ENCODE peak calls at places on chromosomes 4 and X, in ten cellular contexts. One of them, this sample, is unnamed. For H3K27me3, the result is how much of the 10 kb centered on the place peaks cover.

GRCh38 chr4:141587897-141588296 is 48.5 kb upstream of the IL15 start:
- DNase-seq in GM23338: no peak
- DNase-seq in left ventricle myocardium inferior: no peak
- DNase-seq in IMR-90: peak
- DNase-seq in heart left ventricle: no peak
- DNase-seq in right lobe of liver: no peak
- DNase-seq in sigmoid colon: no peak
- DNase-seq in AG04450: no peak
- DNase-seq in psoas muscle: no peak
- DNase-seq in SK-N-SH: no peak
- DNase-seq in this sample: no peak

GRCh38 chr4:152591361-152591760 is 55.5 kb upstream of the FBXW7 start:
- DNase-seq in GM23338: peak
- DNase-seq in left ventricle myocardium inferior: peak
- DNase-seq in IMR-90: peak
- DNase-seq in heart left ventricle: peak
- DNase-seq in right lobe of liver: no peak
- DNase-seq in sigmoid colon: peak
- DNase-seq in AG04450: no peak
- DNase-seq in psoas muscle: peak
- DNase-seq in SK-N-SH: no peak
- DNase-seq in this sample: peak

GRCh38 chrX:2495595-2495994 is 5.2 kb downstream of the DHRSX start:
- DNase-seq in GM23338: peak
- DNase-seq in left ventricle myocardium inferior: no peak
- DNase-seq in IMR-90: no peak
- DNase-seq in heart left ventricle: no peak
- DNase-seq in right lobe of liver: peak
- DNase-seq in sigmoid colon: peak
- DNase-seq in AG04450: no peak
- DNase-seq in psoas muscle: no peak
- DNase-seq in SK-N-SH: no peak
- DNase-seq in this sample: peak

GRCh38 chr4:13985824-13986223 is 358.3 kb upstream of the BOD1L1 start:
- DNase-seq in GM23338: no peak
- DNase-seq in left ventricle myocardium inferior: no peak
- DNase-seq in IMR-90: peak
- DNase-seq in heart left ventricle: no peak
- DNase-seq in right lobe of liver: no peak
- DNase-seq in sigmoid colon: no peak
- DNase-seq in AG04450: no peak
- DNase-seq in psoas muscle: no peak
- DNase-seq in SK-N-SH: no peak
- DNase-seq in this sample: no peak

GRCh38 chr4:5890063-5890727 is 2.7 kb downstream of the CRMP1 start:
- DNase-seq in GM23338: peak
- DNase-seq in left ventricle myocardium inferior: no peak
- DNase-seq in IMR-90: peak
- DNase-seq in heart left ventricle: no peak
- DNase-seq in right lobe of liver: no peak
- DNase-seq in sigmoid colon: no peak
- DNase-seq in AG04450: no peak
- DNase-seq in psoas muscle: no peak
- DNase-seq in SK-N-SH: peak
- DNase-seq in this sample: no peak

GRCh38 chr4:152776352-152776751 is 3.2 kb downstream of the TIGD4 start:
- DNase-seq in GM23338: no peak
- DNase-seq in left ventricle myocardium inferior: no peak
- DNase-seq in IMR-90: peak
- DNase-seq in heart left ventricle: no peak
- DNase-seq in right lobe of liver: no peak
- DNase-seq in sigmoid colon: no peak
- DNase-seq in AG04450: no peak
- DNase-seq in psoas muscle: no peak
- DNase-seq in SK-N-SH: no peak
- DNase-seq in this sample: no peak

GRCh38 chrX:131792789-131793462 is 230.2 kb upstream of the STK26 start:
- DNase-seq in GM23338: no peak
- DNase-seq in left ventricle myocardium inferior: no peak
- DNase-seq in IMR-90: peak
- DNase-seq in heart left ventricle: peak
- DNase-seq in right lobe of liver: peak
- DNase-seq in sigmoid colon: peak
- DNase-seq in AG04450: no peak
- DNase-seq in psoas muscle: peak
- DNase-seq in SK-N-SH: peak
- DNase-seq in this sample: no peak

GRCh38 chrX:141619336-141619735 is 29.8 kb downstream of the SPANXA2 start:
- DNase-seq in GM23338: no peak
- DNase-seq in left ventricle myocardium inferior: no peak
- DNase-seq in IMR-90: peak
- DNase-seq in heart left ventricle: no peak
- DNase-seq in right lobe of liver: no peak
- DNase-seq in sigmoid colon: no peak
- DNase-seq in AG04450: no peak
- DNase-seq in psoas muscle: no peak
- DNase-seq in SK-N-SH: no peak
- DNase-seq in this sample: no peak

GRCh38 chr4:112183252-112183651 is 38.0 kb downstream of the FAM241A start:
- DNase-seq in GM23338: no peak
- DNase-seq in left ventricle myocardium inferior: no peak
- DNase-seq in IMR-90: peak
- DNase-seq in heart left ventricle: no peak
- DNase-seq in right lobe of liver: no peak
- DNase-seq in sigmoid colon: no peak
- DNase-seq in AG04450: no peak
- DNase-seq in psoas muscle: no peak
- DNase-seq in SK-N-SH: no peak
- DNase-seq in this sample: no peak

GRCh38 chr4:66927937-66928336 is 617.4 kb downstream of the CENPC start:
- DNase-seq in GM23338: no peak
- DNase-seq in left ventricle myocardium inferior: no peak
- DNase-seq in IMR-90: no peak
- DNase-seq in heart left ventricle: no peak
- DNase-seq in right lobe of liver: no peak
- DNase-seq in sigmoid colon: no peak
- DNase-seq in AG04450: no peak
- DNase-seq in psoas muscle: no peak
- DNase-seq in SK-N-SH: no peak
- DNase-seq in this sample: no peak

GRCh38 chr4:2402941-2403340 is 15.5 kb downstream of the ZFYVE28 start:
- DNase-seq in GM23338: no peak
- DNase-seq in left ventricle myocardium inferior: no peak
- DNase-seq in IMR-90: no peak
- DNase-seq in heart left ventricle: no peak
- DNase-seq in right lobe of liver: no peak
- DNase-seq in sigmoid colon: no peak
- DNase-seq in AG04450: no peak
- DNase-seq in psoas muscle: no peak
- DNase-seq in SK-N-SH: no peak
- DNase-seq in this sample: no peak

GRCh38 chr4:89823416-89823815 is 13.5 kb downstream of the SNCA start:
- DNase-seq in GM23338: no peak
- DNase-seq in left ventricle myocardium inferior: no peak
- DNase-seq in IMR-90: peak
- DNase-seq in heart left ventricle: no peak
- DNase-seq in right lobe of liver: no peak
- DNase-seq in sigmoid colon: no peak
- DNase-seq in AG04450: no peak
- DNase-seq in psoas muscle: no peak
- DNase-seq in SK-N-SH: no peak
- DNase-seq in this sample: no peak

GRCh38 chr4:42148453-42148852 is 4.0 kb downstream of the BEND4 start:
- DNase-seq in GM23338: no peak
- DNase-seq in left ventricle myocardium inferior: no peak
- DNase-seq in IMR-90: no peak
- DNase-seq in heart left ventricle: no peak
- DNase-seq in right lobe of liver: no peak
- DNase-seq in sigmoid colon: no peak
- DNase-seq in AG04450: no peak
- DNase-seq in psoas muscle: no peak
- DNase-seq in SK-N-SH: peak
- DNase-seq in this sample: no peak
- H3K27me3 ChIP-seq in GM23338: under half
- H3K27me3 ChIP-seq in left ventricle myocardium inferior: half or more
- H3K27me3 ChIP-seq in IMR-90: under half
- H3K27me3 ChIP-seq in heart left ventricle: half or more
- H3K27me3 ChIP-seq in right lobe of liver: under half
- H3K27me3 ChIP-seq in sigmoid colon: under half
- H3K27me3 ChIP-seq in AG04450: under half
- H3K27me3 ChIP-seq in psoas muscle: under half
- H3K27me3 ChIP-seq in SK-N-SH: under half
- H3K27me3 ChIP-seq in this sample: half or more

GRCh38 chr4:104353481-104353880 is 141.2 kb downstream of the CXXC4 start:
- DNase-seq in GM23338: no peak
- DNase-seq in left ventricle myocardium inferior: no peak
- DNase-seq in IMR-90: no peak
- DNase-seq in heart left ventricle: no peak
- DNase-seq in right lobe of liver: no peak
- DNase-seq in sigmoid colon: no peak
- DNase-seq in AG04450: no peak
- DNase-seq in psoas muscle: no peak
- DNase-seq in SK-N-SH: no peak
- DNase-seq in this sample: no peak

GRCh38 chr4:104351696-104352095 is 143.0 kb downstream of the CXXC4 start:
- DNase-seq in GM23338: no peak
- DNase-seq in left ventricle myocardium inferior: no peak
- DNase-seq in IMR-90: no peak
- DNase-seq in heart left ventricle: no peak
- DNase-seq in right lobe of liver: no peak
- DNase-seq in sigmoid colon: no peak
- DNase-seq in AG04450: no peak
- DNase-seq in psoas muscle: no peak
- DNase-seq in SK-N-SH: no peak
- DNase-seq in this sample: no peak

GRCh38 chr4:104352211-104352610 is 142.5 kb downstream of the CXXC4 start:
- DNase-seq in GM23338: peak
- DNase-seq in left ventricle myocardium inferior: no peak
- DNase-seq in IMR-90: no peak
- DNase-seq in heart left ventricle: no peak
- DNase-seq in right lobe of liver: no peak
- DNase-seq in sigmoid colon: no peak
- DNase-seq in AG04450: no peak
- DNase-seq in psoas muscle: no peak
- DNase-seq in SK-N-SH: no peak
- DNase-seq in this sample: no peak
- TF ChIP-seq CTCF in GM23338: peak
- TF ChIP-seq CTCF in left ventricle myocardium inferior: no peak
- TF ChIP-seq CTCF in IMR-90: no peak
- TF ChIP-seq CTCF in heart left ventricle: no peak
- TF ChIP-seq CTCF in right lobe of liver: peak
- TF ChIP-seq CTCF in sigmoid colon: no peak
- TF ChIP-seq CTCF in AG04450: no peak
- TF ChIP-seq CTCF in psoas muscle: no peak
- TF ChIP-seq CTCF in SK-N-SH: peak
- TF ChIP-seq CTCF in this sample: no peak

DNA sequence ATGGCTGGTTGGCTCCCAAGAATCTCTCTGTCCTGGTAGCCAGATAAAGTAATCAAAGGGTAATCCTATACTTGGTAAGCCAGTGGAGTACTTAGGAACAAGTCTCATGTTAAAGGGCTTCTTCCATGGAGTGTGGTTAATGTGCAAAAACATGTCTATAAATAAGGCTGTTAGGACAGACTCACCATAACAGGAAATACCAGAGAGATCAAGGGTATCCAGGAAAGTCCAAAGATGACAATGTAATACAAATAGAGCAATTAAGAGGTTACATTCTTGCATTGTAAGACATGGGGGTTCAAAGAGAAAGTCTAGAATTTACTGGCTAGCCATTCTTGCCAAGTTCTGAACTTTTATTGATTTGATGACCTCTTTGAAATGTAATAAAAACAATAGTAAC is 61.9 kb upstream of the ZCCHC13 start:
- DNase-seq in GM23338: no peak
- DNase-seq in left ventricle myocardium inferior: no peak
- DNase-seq in IMR-90: peak
- DNase-seq in heart left ventricle: no peak
- DNase-seq in right lobe of liver: no peak
- DNase-seq in sigmoid colon: no peak
- DNase-seq in AG04450: peak
- DNase-seq in psoas muscle: no peak
- DNase-seq in SK-N-SH: no peak
- DNase-seq in this sample: no peak
- H3K27me3 ChIP-seq in GM23338: under half
- H3K27me3 ChIP-seq in left ventricle myocardium inferior: under half
- H3K27me3 ChIP-seq in IMR-90: under half
- H3K27me3 ChIP-seq in heart left ventricle: under half
- H3K27me3 ChIP-seq in right lobe of liver: under half
- H3K27me3 ChIP-seq in sigmoid colon: under half
- H3K27me3 ChIP-seq in AG04450: under half
- H3K27me3 ChIP-seq in psoas muscle: under half
- H3K27me3 ChIP-seq in SK-N-SH: under half
- H3K27me3 ChIP-seq in this sample: under half

GRCh38 chr4:159446266-159446976 is 343.5 kb downstream of the RAPGEF2 start:
- DNase-seq in GM23338: peak
- DNase-seq in left ventricle myocardium inferior: no peak
- DNase-seq in IMR-90: peak
- DNase-seq in heart left ventricle: peak
- DNase-seq in right lobe of liver: no peak
- DNase-seq in sigmoid colon: no peak
- DNase-seq in AG04450: peak
- DNase-seq in psoas muscle: no peak
- DNase-seq in SK-N-SH: peak
- DNase-seq in this sample: no peak

GRCh38 chr4:159445671-159446070 is 342.8 kb downstream of the RAPGEF2 start:
- DNase-seq in GM23338: no peak
- DNase-seq in left ventricle myocardium inferior: no peak
- DNase-seq in IMR-90: no peak
- DNase-seq in heart left ventricle: no peak
- DNase-seq in right lobe of liver: no peak
- DNase-seq in sigmoid colon: no peak
- DNase-seq in AG04450: no peak
- DNase-seq in psoas muscle: no peak
- DNase-seq in SK-N-SH: no peak
- DNase-seq in this sample: no peak

GRCh38 chr4:159443975-159444374 is 341.1 kb downstream of the RAPGEF2 start:
- DNase-seq in GM23338: no peak
- DNase-seq in left ventricle myocardium inferior: no peak
- DNase-seq in IMR-90: peak
- DNase-seq in heart left ventricle: no peak
- DNase-seq in right lobe of liver: no peak
- DNase-seq in sigmoid colon: no peak
- DNase-seq in AG04450: peak
- DNase-seq in psoas muscle: no peak
- DNase-seq in SK-N-SH: no peak
- DNase-seq in this sample: no peak

GRCh38 chr4:159447296-159447695 is 344.4 kb downstream of the RAPGEF2 start:
- DNase-seq in GM23338: no peak
- DNase-seq in left ventricle myocardium inferior: no peak
- DNase-seq in IMR-90: no peak
- DNase-seq in heart left ventricle: no peak
- DNase-seq in right lobe of liver: no peak
- DNase-seq in sigmoid colon: no peak
- DNase-seq in AG04450: no peak
- DNase-seq in psoas muscle: no peak
- DNase-seq in SK-N-SH: no peak
- DNase-seq in this sample: no peak

DNA sequence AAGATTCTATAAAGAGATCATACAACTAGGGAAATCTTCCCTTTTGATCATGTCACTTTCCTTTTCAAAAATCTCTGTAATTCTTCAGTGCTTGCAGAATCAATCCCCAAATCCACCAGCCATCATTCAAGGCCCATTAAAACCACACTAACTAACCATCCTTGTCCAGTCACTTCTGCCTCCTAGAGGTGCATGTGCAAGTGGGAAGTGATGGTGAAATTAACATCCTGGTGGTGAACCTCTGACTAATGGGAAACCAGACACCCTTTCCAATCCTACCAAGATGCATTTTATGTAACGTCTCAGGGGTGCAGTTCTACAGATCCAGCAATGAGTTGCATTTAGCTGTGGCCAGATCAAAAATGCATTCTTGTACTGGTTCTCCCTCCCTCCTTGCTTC is 341.8 kb downstream of the RAPGEF2 start:
- DNase-seq in GM23338: no peak
- DNase-seq in left ventricle myocardium inferior: no peak
- DNase-seq in IMR-90: peak
- DNase-seq in heart left ventricle: no peak
- DNase-seq in right lobe of liver: no peak
- DNase-seq in sigmoid colon: no peak
- DNase-seq in AG04450: no peak
- DNase-seq in psoas muscle: no peak
- DNase-seq in SK-N-SH: no peak
- DNase-seq in this sample: no peak
- TF ChIP-seq CTCF in GM23338: no peak
- TF ChIP-seq CTCF in left ventricle myocardium inferior: no peak
- TF ChIP-seq CTCF in IMR-90: peak
- TF ChIP-seq CTCF in heart left ventricle: no peak
- TF ChIP-seq CTCF in right lobe of liver: no peak
- TF ChIP-seq CTCF in sigmoid colon: no peak
- TF ChIP-seq CTCF in AG04450: no peak
- TF ChIP-seq CTCF in psoas muscle: no peak
- TF ChIP-seq CTCF in SK-N-SH: peak
- TF ChIP-seq CTCF in this sample: no peak